ENCODE peak calls at places on chromosomes 11 and 22, in four cellular contexts. G, J, B and A are unnamed samples.

GRCh38 chr11:45935349-45936064 is 13.1 kb downstream of the LARGE2 start:
- DNase-seq in G (no peak), J (no peak), B (no peak), A (no peak)

GRCh38 chr11:69950120-69950519 is 128.0 kb upstream of the ANO1 start:
- DNase-seq in G (no peak), J (no peak), B (no peak), A (peak)

GRCh38 chr11:99320769-99321290 is 300.1 kb downstream of the CNTN5 start:
- DNase-seq in G (no peak), J (no peak), B (peak), A (no peak)

GRCh38 chr11:108559340-108559739 is 34.2 kb downstream of the EXPH5 start:
- DNase-seq in G (no peak), J (peak), B (peak), A (peak)

GRCh38 chr22:47807506-47807905 is 1045.1 kb downstream of the TBC1D22A start:
- DNase-seq in G (no peak), J (no peak), B (no peak), A (no peak)

GRCh38 chr22:29329581-29329980 is 14.1 kb upstream of the RASL10A start:
- DNase-seq in G (no peak), J (no peak), B (no peak), A (no peak)

GRCh38 chr11:84019576-84020194 is 733.5 kb upstream of the CCDC90B start:
- DNase-seq in G (no peak), J (peak), B (peak), A (peak)

GRCh38 chr11:130520231-130520630 is 71.8 kb downstream of the ADAMTS15 start:
- DNase-seq in G (peak), J (no peak), B (no peak), A (no peak)

GRCh38 chr11:2789791-2790580 is 90.2 kb upstream of the KCNQ1OT1 start:
- DNase-seq in G (no peak), J (no peak), B (no peak), A (no peak)

GRCh38 chr22:45629469-45630089 is 42.1 kb upstream of the ATXN10 start:
- DNase-seq in G (no peak), J (no peak), B (no peak), A (no peak)

GRCh38 chr11:66126064-66126463 is 56.0 kb downstream of the PACS1 start:
- DNase-seq in G (no peak), J (peak), B (no peak), A (peak)

GRCh38 chr11:962743-963142 is 37.1 kb downstream of the AP2A2 start:
- DNase-seq in G (no peak), J (no peak), B (no peak), A (no peak)

GRCh38 chr11:78957481-78958245 is 383.0 kb upstream of the NARS2 start:
- DNase-seq in G (no peak), J (peak), B (peak), A (peak)